ENCODE peak calls at places on chromosomes 5 and 9, in eight cellular contexts. O is ACHN; G is stimulated activated naive CD8-positive, alpha-beta T cell treated with anti-CD3 and anti-CD28 coated beads, Interleukin-15, amount 100 ng/mL, for 72 hours; Z is stimulated activated CD8-positive, alpha-beta memory T cell treated with anti-CD3 and anti-CD28 coated beads, Interleukin-7, amount 100 ng/mL, for 1 hour; H is effector memory CD8-positive, alpha-beta T cell; C is Calu3; F is PC-3; K is body of pancreas. V is an unnamed sample.

GRCh38 chr9:126507318-126508109 is 106.2 kb upstream of the LMX1B start:
- DNase-seq in K (peak; percentile 5), G (no peak), H (no peak), C (no peak), F (no peak), O (no peak), Z (no peak), V (no peak)

GRCh38 chr5:452856-453710 is 10.1 kb downstream of the EXOC3 start:
- DNase-seq in O (no peak), F (no peak), G (no peak), K (no peak), C (no peak), Z (no peak), H (no peak), V (no peak)

GRCh38 chr5:120599576-120599975 is 135.5 kb downstream of the PRR16 start:
- DNase-seq in C (peak; percentile 47), O (peak; percentile 22), K (peak; percentile 32), Z (no peak), H (no peak), F (peak; percentile 83), G (no peak), V (no peak)

GRCh38 chr5:126354012-126354856 is 69.0 kb upstream of the GRAMD2B start:
- DNase-seq in O (peak; percentile 87), K (no peak), Z (no peak), F (peak; percentile 93), C (peak; percentile 62), G (peak; percentile 6), H (no peak), V (no peak)

GRCh38 chr9:113622600-113623400 is 159.3 kb downstream of the RGS3 start:
- DNase-seq in H (no peak), K (peak; percentile 51), G (peak; percentile 25), O (peak; percentile 97), F (peak; percentile 74), C (peak; percentile 83), Z (no peak), V (peak; percentile 81)

GRCh38 chr5:107698286-107698685 is 27.5 kb upstream of the EFNA5 start:
- DNase-seq in C (no peak), O (no peak), K (no peak), F (no peak), Z (no peak), G (no peak), H (no peak), V (no peak)

GRCh38 chr5:41722359-41722950 is 147.8 kb downstream of the OXCT1 start:
- DNase-seq in G (no peak), K (no peak), O (peak; percentile 6), F (peak; percentile 30), C (no peak), Z (no peak), H (no peak), V (no peak)

GRCh38 chr5:152686931-152687330 is 281.9 kb upstream of the NMUR2 start:
- DNase-seq in H (no peak), Z (no peak), C (no peak), F (no peak), K (no peak), O (no peak), G (no peak), V (no peak)

GRCh38 chr5:168708301-168708695 is 129.1 kb upstream of the PANK3 start:
- DNase-seq in Z (no peak), F (no peak), H (no peak), G (no peak), C (no peak), O (no peak), K (no peak), V (no peak)

GRCh38 chr5:177094224-177095087 is 7.7 kb downstream of the FGFR4 start:
- DNase-seq in H (no peak), C (no peak), O (no peak), F (no peak), K (peak; percentile 81), Z (no peak), G (no peak), V (no peak)

GRCh38 chr5:90161399-90161798 is 248.2 kb downstream of the CETN3 start:
- DNase-seq in Z (no peak), O (peak; percentile 17), K (peak; percentile 31), H (no peak), C (peak; percentile 70), G (no peak), F (peak; percentile 29), V (no peak)

GRCh38 chr5:8864053-8864452 is 681.8 kb downstream of the SEMA5A start:
- DNase-seq in Z (no peak), K (no peak), G (no peak), F (peak; percentile 85), O (peak; percentile 20), C (peak; percentile 18), H (no peak), V (no peak)

GRCh38 chr5:168096525-168096924 is 194.9 kb upstream of the WWC1 start:
- DNase-seq in H (no peak), G (no peak), O (no peak), K (no peak), C (no peak), Z (no peak), F (no peak), V (no peak)

GRCh38 chr5:62504129-62504528 is 74.5 kb upstream of the LRRC70 start:
- DNase-seq in O (no peak), H (no peak), C (no peak), F (no peak), Z (no peak), G (no peak), K (no peak), V (no peak)

GRCh38 chr5:178420424-178420823 is 169.8 kb downstream of the COL23A1 start:
- DNase-seq in O (no peak), G (no peak), H (no peak), Z (no peak), K (no peak), C (no peak), F (no peak), V (no peak)

GRCh38 chr5:124194282-124194681 is 552.2 kb downstream of the ZNF608 start:
- DNase-seq in K (no peak), C (no peak), O (no peak), G (no peak), F (no peak), H (no peak), Z (no peak), V (no peak)

GRCh38 chr9:123807241-123807640 is 122.7 kb downstream of the DENND1A start:
- DNase-seq in O (no peak), G (no peak), F (no peak), C (no peak), Z (no peak), H (no peak), K (no peak), V (no peak)

GRCh38 chr9:126482361-126483044 is 131.2 kb upstream of the LMX1B start:
- DNase-seq in G (no peak), Z (no peak), C (no peak), K (no peak), H (no peak), O (no peak), F (no peak), V (no peak)

GRCh38 chr9:136268318-136268717 is 22.7 kb upstream of the QSOX2 start:
- DNase-seq in H (no peak), Z (no peak), G (no peak), C (no peak), O (no peak), K (peak; percentile 38), F (no peak), V (no peak)

GRCh38 chr9:136048560-136049411 is 46.3 kb downstream of the NACC2 start:
- DNase-seq in H (no peak), G (no peak), C (no peak), Z (no peak), F (no peak), O (no peak), K (no peak), V (peak; percentile 82)

GRCh38 chr9:130423272-130423671 is 21.5 kb upstream of the ASS1 start:
- DNase-seq in G (no peak), K (no peak), Z (no peak), F (no peak), H (no peak), C (no peak), O (no peak), V (no peak)

GRCh38 chr5:11324521-11325289 is 563.7 kb upstream of the DAP start:
- DNase-seq in H (no peak), F (no peak), G (no peak), K (no peak), C (no peak), O (no peak), Z (no peak), V (no peak)

GRCh38 chr5:32443541-32444190 is 874 bp downstream of the ZFR start:
- DNase-seq in Z (peak; percentile 7), O (peak; percentile 31), H (peak; percentile 39), C (peak; percentile 44), K (peak; percentile 29), G (peak; percentile 68), F (peak; percentile 25), V (peak; percentile 86)

GRCh38 chr9:14170392-14170931 is 143.5 kb downstream of the NFIB start:
- DNase-seq in G (no peak), F (peak; percentile 37), C (no peak), O (no peak), Z (no peak), H (no peak), K (no peak), V (no peak)

V was measured in lower leg skin.